ENCODE peak calls at places on chromosomes 16 and 17, in four cellular contexts. S is HuH-7.5, T is NCI-H1092 treated with DMSO at 0.1 percent for 48 hours, Y is LoVo. N is an unnamed sample.

GRCh38 chr17:61338000-61338864 is 61.4 kb upstream of the TBX2 start:
- DNase-seq in Y (peak), S (no peak), T (no peak), N (no peak)

GRCh38 chr17:67685351-67685750 is 32.4 kb upstream of the NOL11 start:
- DNase-seq in T (no peak), Y (no peak), S (no peak), N (no peak)

GRCh38 chr17:15951368-15952047 is 6.6 kb downstream of the ADORA2B start:
- DNase-seq in Y (no peak), S (no peak), T (no peak), N (no peak)

GRCh38 chr16:79698341-79698753 is 97.8 kb upstream of the MAF start:
- DNase-seq in T (no peak), Y (no peak), S (no peak), N (no peak)

GRCh38 chr16:4917117-4917516 is 19.8 kb downstream of the PPL start:
- DNase-seq in T (no peak), Y (no peak), S (no peak), N (no peak)

GRCh38 chr16:84605339-84605848 is 12.5 kb downstream of the COTL1 start:
- DNase-seq in T (no peak), Y (no peak), S (no peak), N (no peak)

GRCh38 chr17:17940451-17940911 is 31.7 kb downstream of the TOM1L2 start:
- DNase-seq in S (no peak), Y (peak), T (peak), N (no peak)

GRCh38 chr17:61382796-61383688 is 16.6 kb upstream of the TBX2 start:
- DNase-seq in S (no peak), Y (no peak), T (no peak), N (no peak)

GRCh38 chr16:86353185-86353584 is 157.1 kb upstream of the FOXF1 start:
- DNase-seq in Y (no peak), S (no peak), T (no peak), N (no peak)

GRCh38 chr16:27083861-27084261 is 17.1 kb downstream of the C16orf82 start:
- DNase-seq in S (no peak), T (no peak), Y (no peak), N (peak)

GRCh38 chr16:62954144-62955032 is 918.1 kb upstream of the CDH8 start:
- DNase-seq in Y (no peak), S (no peak), T (no peak), N (no peak)

GRCh38 chr17:30939059-30939689 is 17.4 kb downstream of the ADAP2 start:
- DNase-seq in S (no peak), Y (no peak), T (no peak), N (no peak)

GRCh38 chr16:53098526-53099317 is 43.9 kb downstream of the CHD9 start:
- DNase-seq in S (no peak), T (peak), Y (no peak), N (no peak)

GRCh38 chr16:66189951-66190350 is 176.5 kb upstream of the CDH5 start:
- DNase-seq in T (no peak), S (no peak), Y (no peak), N (no peak)

GRCh38 chr16:25575363-25575762 is 116.4 kb upstream of the HS3ST4 start:
- DNase-seq in S (no peak), T (no peak), Y (no peak), N (no peak)

GRCh38 chr16:64417711-64418227 is 704.1 kb downstream of the CDH11 start:
- DNase-seq in S (no peak), T (no peak), Y (no peak), N (no peak)

GRCh38 chr17:1620486-1620885 is 8.1 kb downstream of the SLC43A2 start:
- DNase-seq in Y (no peak), T (no peak), S (no peak), N (no peak)

GRCh38 chr16:51465026-51465425 is 314.0 kb upstream of the SALL1 start:
- DNase-seq in T (no peak), Y (no peak), S (no peak), N (no peak)

GRCh38 chr16:86708431-86708830 is 130.1 kb downstream of the FOXL1 start:
- DNase-seq in S (no peak), T (no peak), Y (no peak), N (no peak)

GRCh38 chr17:15501282-15501681 is 33.9 kb upstream of the CDRT4 start:
- DNase-seq in Y (no peak), T (no peak), S (no peak), N (no peak)

GRCh38 chr17:72891627-72892026 is 200.9 kb downstream of the SLC39A11 start:
- DNase-seq in T (no peak), Y (no peak), S (no peak), N (no peak)

GRCh38 chr16:88526906-88527185 is 43.4 kb upstream of the ZC3H18 start:
- DNase-seq in S (no peak), Y (no peak), T (no peak), N (no peak)

GRCh38 chr17:34979650-34980352 is 511 bp upstream of the LIG3 start:
- DNase-seq in S (no peak), T (peak), Y (peak), N (no peak)

GRCh38 chr16:11440657-11441012 is 95.4 kb downstream of the RMI2 start:
- DNase-seq in S (no peak), Y (no peak), T (no peak), N (no peak)

GRCh38 chr17:74430706-74431567 is 951 bp upstream of the GPRC5C start:
- DNase-seq in S (peak), Y (peak), T (peak), N (peak)

GRCh38 chr16:47492428-47493357 is 31.6 kb downstream of the PHKB start:
- DNase-seq in S (no peak), T (no peak), Y (no peak), N (peak)

GRCh38 chr16:70522216-70523000 is 946 bp downstream of the COG4 start:
- DNase-seq in S (no peak), Y (no peak), T (no peak), N (no peak)

GRCh38 chr17:75740631-75741077 is 19.4 kb downstream of the ITGB4 start:
- DNase-seq in S (no peak), T (no peak), Y (no peak), N (no peak)

GRCh38 chr16:57318240-57318970 is 33.9 kb upstream of the PLLP start:
- DNase-seq in S (no peak), Y (no peak), T (no peak), N (no peak)

GRCh38 chr17:7483238-7484066 is 714 bp upstream of the POLR2A start:
- DNase-seq in Y (peak), S (peak), T (peak), N (peak)

GRCh38 chr17:75078097-75079022 is 9.4 kb upstream of the SLC16A5 start:
- DNase-seq in T (no peak), S (no peak), Y (peak), N (no peak)

GRCh38 chr17:76408037-76408849 is 23.8 kb downstream of the SPHK1 start:
- DNase-seq in Y (peak), T (peak), S (peak), N (peak)